ENCODE peak calls at places on chromosomes 12 and 14, in eight cellular contexts. H is psoas muscle; E is SHP77 treated with DMSO at 0.1 percent for 48 hours; P is epithelial cell of esophagus; A is activated naive CD8-positive, alpha-beta T cell treated with anti-CD3 and anti-CD28 coated beads, Interleukin-2, amount 50 U/mL, for 24 hours; W is stimulated activated CD4-positive, alpha-beta T cell treated with anti-CD3 and anti-CD28 coated beads, Interleukin-2, amount 100 ng/mL, for 24 hours; K is NCI-H187; S is WTC11. N is an unnamed sample.

GRCh38 chr12:105922670-105923102 is 216.1 kb downstream of the NUAK1 start:
- DNase-seq in K (no peak), H (no peak), P (peak), E (peak), W (no peak), A (no peak), S (no peak), N (no peak)

GRCh38 chr12:57545809-57546437 is 1.1 kb downstream of the DCTN2 start:
- DNase-seq in W (no peak), K (no peak), S (no peak), H (no peak), P (peak), A (peak), E (peak), N (no peak)

GRCh38 chr14:104898870-104899510 is 25.7 kb upstream of the PLD4 start:
- DNase-seq in P (no peak), W (no peak), K (no peak), A (no peak), S (no peak), H (peak), E (no peak), N (no peak)

GRCh38 chr14:53432378-53432802 is 279.3 kb upstream of the DDHD1 start:
- DNase-seq in K (no peak), P (peak), A (no peak), W (peak), E (peak), S (peak), H (no peak), N (peak)

GRCh38 chr14:41549821-41550597 is 56.7 kb upstream of the LRFN5 start:
- DNase-seq in E (no peak), K (no peak), P (peak), W (no peak), H (no peak), A (no peak), S (no peak), N (no peak)

GRCh38 chr14:58749066-58749669 is 111.4 kb downstream of the DACT1 start:
- DNase-seq in P (peak), K (peak), E (peak), S (no peak), W (peak), A (peak), H (no peak), N (no peak)

GRCh38 chr14:38207830-38208815 is at the start of gene SSTR1:
- DNase-seq in S (peak), W (peak), P (no peak), K (no peak), E (no peak), H (peak), A (no peak), N (no peak)

GRCh38 chr12:124489915-124490583 is 77.4 kb downstream of the NCOR2 start:
- DNase-seq in W (no peak), S (no peak), P (no peak), E (no peak), H (no peak), K (no peak), A (no peak), N (no peak)

GRCh38 chr12:48961801-48962200 is 4.5 kb upstream of the ARF3 start:
- DNase-seq in K (no peak), E (no peak), W (no peak), S (no peak), P (no peak), A (no peak), H (no peak), N (no peak)

GRCh38 chr12:116138781-116139180 is 138.7 kb downstream of the MED13L start:
- DNase-seq in S (no peak), W (no peak), P (peak), H (no peak), K (no peak), E (no peak), A (no peak), N (no peak)

GRCh38 chr12:113136990-113137511 is 1.5 kb upstream of the RASAL1 start:
- DNase-seq in W (no peak), P (no peak), H (no peak), S (no peak), E (no peak), K (no peak), A (no peak), N (no peak)

GRCh38 chr12:3432176-3432742 is 58.7 kb upstream of the PRMT8 start:
- DNase-seq in S (peak), P (peak), K (no peak), A (no peak), W (no peak), E (no peak), H (no peak), N (no peak)

GRCh38 chr12:43288666-43289065 is 263.3 kb downstream of the ADAMTS20 start:
- DNase-seq in P (no peak), E (no peak), K (no peak), W (no peak), A (no peak), H (no peak), S (no peak), N (no peak)

GRCh38 chr12:2578191-2578590 is 216.6 kb upstream of the FKBP4 start:
- DNase-seq in K (no peak), H (no peak), E (no peak), S (no peak), P (no peak), A (no peak), W (no peak), N (no peak)

GRCh38 chr14:77071938-77072388 is 26.1 kb upstream of the CIPC start:
- DNase-seq in W (no peak), A (no peak), S (no peak), K (peak), H (no peak), E (no peak), P (peak), N (no peak)

GRCh38 chr14:104687601-104688504 is 1.6 kb upstream of the INF2 start:
- DNase-seq in P (peak), H (peak), E (peak), S (peak), W (no peak), K (no peak), A (no peak), N (peak)

GRCh38 chr12:107570721-107571120 is 114.9 kb upstream of the PWP1 start:
- DNase-seq in H (no peak), A (no peak), W (no peak), P (peak), E (no peak), K (no peak), S (no peak), N (no peak)

GRCh38 chr12:11697670-11698387 is 48.4 kb downstream of the ETV6 start:
- DNase-seq in P (peak), W (no peak), A (no peak), H (no peak), K (no peak), S (no peak), E (no peak), N (no peak)

GRCh38 chr12:108875682-108876361 is 4.1 kb upstream of the DAO start:
- DNase-seq in W (no peak), S (no peak), K (no peak), H (no peak), P (no peak), A (no peak), E (no peak), N (no peak)

GRCh38 chr14:26709019-26709418 is 111.2 kb upstream of the NOVA1 start:
- DNase-seq in E (no peak), K (no peak), P (peak), S (no peak), W (no peak), A (no peak), H (no peak), N (no peak)

GRCh38 chr12:132218519-132218860 is 74.2 kb downstream of the NOC4L start:
- DNase-seq in E (no peak), P (no peak), W (no peak), A (no peak), K (no peak), H (no peak), S (no peak), N (no peak)

GRCh38 chr14:51616724-51617409 is 34.8 kb upstream of the FRMD6 start:
- DNase-seq in W (no peak), K (no peak), S (no peak), E (no peak), H (no peak), P (peak), A (no peak), N (peak)

N was measured in COLO829.